ENCODE peak calls at places on chromosomes 5 and 9, in eight cellular contexts. T, K, D, O, Y, J, V and Q are unnamed samples. For H3K4me1, the result is how much of the 10 kb centered on the place peaks cover.

GRCh38 chr5:31605920-31606319 is 33.0 kb upstream of the PDZD2 start:
- DNase-seq in T (no peak), K (no peak), D (no peak), O (no peak), Y (no peak), J (no peak), V (no peak), Q (no peak)

GRCh38 chr5:126544087-126544740 is 50.8 kb downstream of the ALDH7A1 start:
- DNase-seq in T (peak), K (peak), D (peak), O (peak), Y (peak), J (peak), V (peak), Q (peak)

GRCh38 chr9:113299800-113300292 is 3.3 kb downstream of the RNF183 start:
- DNase-seq in T (no peak), K (no peak), D (no peak), O (peak), Y (peak), J (no peak), V (no peak), Q (no peak)

GRCh38 chr5:104247260-104247659 is 684.7 kb upstream of the NUDT12 start:
- DNase-seq in T (no peak), K (no peak), D (peak), O (no peak), Y (no peak), J (no peak), V (no peak), Q (no peak)

GRCh38 chr9:130638278-130639118 is 25.9 kb upstream of the PRDM12 start:
- DNase-seq in T (no peak), K (no peak), D (no peak), O (no peak), Y (no peak), J (no peak), V (no peak), Q (peak)

GRCh38 chr5:54547711-54548250 is 30.2 kb downstream of the SNX18 start:
- DNase-seq in T (peak), K (peak), D (no peak), O (no peak), Y (peak), J (no peak), V (peak), Q (no peak)

GRCh38 chr9:130938652-130939404 is at the start of gene FIBCD1:
- DNase-seq in T (peak), K (peak), D (peak), O (peak), Y (peak), J (no peak), V (peak), Q (peak)

GRCh38 chr5:143600396-143601075 is 197.1 kb upstream of the NR3C1 start:
- DNase-seq in T (peak), K (peak), D (peak), O (no peak), Y (peak), J (no peak), V (no peak), Q (no peak)

GRCh38 chr9:13110766-13111400 is 168.6 kb downstream of the MPDZ start:
- DNase-seq in T (peak), K (no peak), D (no peak), O (no peak), Y (peak), J (no peak), V (no peak), Q (no peak)

DNA sequence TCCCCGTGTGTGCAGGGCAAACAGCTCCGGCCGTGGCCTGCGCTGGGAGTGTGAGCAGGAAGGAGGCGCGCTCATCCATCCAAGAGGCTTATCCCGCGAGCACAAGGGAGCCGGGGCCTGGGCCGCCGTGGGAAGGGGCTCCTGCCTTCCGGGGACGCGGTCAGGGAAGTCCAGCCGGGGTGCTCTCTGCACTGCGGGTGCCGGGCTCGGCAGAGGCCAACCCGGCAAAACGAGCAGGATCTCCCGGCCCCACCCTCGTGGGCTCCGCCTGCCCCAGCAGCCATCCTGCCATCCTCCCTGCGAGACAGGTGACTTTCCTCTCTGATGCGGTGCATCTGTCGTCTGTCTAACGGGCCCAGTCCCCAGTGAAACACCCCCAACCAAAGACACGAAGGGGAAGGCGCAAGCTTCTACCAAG is 244.2 kb downstream of the AUH start:
- DNase-seq in T (no peak), K (no peak), D (no peak), O (no peak), Y (no peak), J (no peak), V (no peak), Q (no peak)
- H3K9ac ChIP-seq in T (peak), K (no peak), D (no peak), O (no peak), Y (no peak), J (no peak), V (no peak), Q (no peak)

GRCh38 chr5:151139646-151140045 is 17.9 kb downstream of the ANXA6 start:
- DNase-seq in T (no peak), K (no peak), D (no peak), O (no peak), Y (no peak), J (no peak), V (no peak), Q (no peak)

GRCh38 chr5:151139015-151139414 is 18.6 kb downstream of the ANXA6 start:
- DNase-seq in T (no peak), K (no peak), D (no peak), O (no peak), Y (no peak), J (no peak), V (no peak), Q (no peak)

GRCh38 chr5:151140686-151141459 is 16.7 kb downstream of the ANXA6 start:
- DNase-seq in T (no peak), K (no peak), D (no peak), O (no peak), Y (no peak), J (peak), V (no peak), Q (no peak)

GRCh38 chr5:151142933-151143332 is 14.6 kb downstream of the ANXA6 start:
- DNase-seq in T (no peak), K (no peak), D (no peak), O (no peak), Y (no peak), J (no peak), V (no peak), Q (no peak)

GRCh38 chr5:151141535-151141934 is 16.0 kb downstream of the ANXA6 start:
- DNase-seq in T (no peak), K (peak), D (peak), O (no peak), Y (peak), J (peak), V (no peak), Q (peak)
- H3K4me1 ChIP-seq in T (under half), K (under half), D (under half), O (under half), Y (under half), J (half or more), V (under half), Q (under half)

DNA sequence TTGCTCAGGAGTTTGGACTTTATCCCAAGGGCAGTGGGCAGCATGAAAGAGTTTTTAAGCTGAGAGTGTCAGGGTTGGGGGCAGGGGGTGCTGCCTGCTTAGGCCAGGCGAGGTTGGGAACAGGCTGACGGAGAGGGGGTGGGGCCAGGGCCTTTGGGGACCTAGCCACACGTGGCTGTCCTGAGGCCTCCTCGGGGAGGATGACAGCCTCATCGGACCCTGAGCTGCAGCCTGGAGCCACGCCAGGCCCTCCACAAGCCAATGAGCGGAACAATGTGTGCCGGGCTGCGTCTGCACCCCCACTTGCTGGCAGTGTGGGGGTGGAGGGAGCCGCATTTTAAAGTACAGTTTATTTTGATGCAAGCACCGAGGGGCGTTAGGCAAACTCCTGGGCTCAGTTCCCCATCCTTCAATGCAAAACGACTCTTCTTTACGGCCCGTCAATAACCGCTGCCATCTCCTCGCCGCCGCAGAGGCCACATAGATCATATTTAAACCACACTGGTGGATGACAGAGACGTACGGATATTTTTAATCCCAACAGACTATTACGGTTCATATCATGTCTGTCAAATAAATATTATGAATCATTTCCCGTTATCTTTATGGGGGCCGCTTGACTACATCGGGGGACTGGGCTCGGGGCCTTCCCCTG is 5.2 kb upstream of the RXRA start:
- DNase-seq in T (no peak), K (no peak), D (no peak), O (no peak), Y (no peak), J (no peak), V (no peak), Q (peak)
- H3K9ac ChIP-seq in T (no peak), K (no peak), D (no peak), O (no peak), Y (no peak), J (no peak), V (no peak), Q (no peak)

DNA sequence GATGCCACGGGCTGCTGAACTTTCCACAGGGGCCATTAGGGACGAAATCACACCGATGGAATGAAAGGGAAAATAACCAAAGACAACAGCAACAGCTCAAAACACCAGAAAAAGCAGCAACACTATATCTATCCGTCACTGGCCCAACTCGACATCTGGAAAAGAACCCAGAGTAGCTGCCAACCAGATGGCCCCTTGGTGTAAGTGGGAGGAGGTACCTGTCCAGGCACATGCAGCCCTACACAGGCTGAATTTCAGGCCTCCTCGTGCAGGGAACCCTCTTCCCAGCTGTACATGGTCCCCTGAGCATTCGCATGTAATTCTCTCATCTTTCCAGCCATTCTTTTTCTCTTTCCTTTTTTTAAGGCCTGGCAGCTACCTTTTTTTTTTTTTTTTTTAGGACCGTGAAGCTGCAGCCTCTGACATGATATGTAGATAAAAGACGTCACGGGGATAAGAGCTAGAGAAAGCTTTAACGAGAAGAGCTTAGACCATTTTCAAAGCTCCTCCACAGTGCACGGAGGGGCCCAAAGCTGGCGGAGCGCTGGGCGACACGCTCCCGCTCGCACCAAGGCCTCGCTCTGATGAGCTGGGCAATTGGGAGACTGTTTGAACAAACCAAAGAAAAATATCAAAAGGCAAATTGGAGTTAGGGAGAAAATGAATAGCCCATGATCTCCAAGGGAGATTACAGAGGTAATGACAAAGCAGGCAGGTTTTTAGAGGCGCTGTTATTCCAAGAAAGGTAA is 179.2 kb downstream of the SREK1 start:
- DNase-seq in T (no peak), K (no peak), D (no peak), O (no peak), Y (no peak), J (no peak), V (no peak), Q (no peak)
- H3K4me1 ChIP-seq in T (under half), K (under half), D (under half), O (under half), Y (under half), J (under half), V (under half), Q (under half)

GRCh38 chr5:134945041-134945440 is 22.7 kb upstream of the CATSPER3 start:
- DNase-seq in T (no peak), K (peak), D (no peak), O (no peak), Y (peak), J (no peak), V (no peak), Q (peak)
- H3K9ac ChIP-seq in T (no peak), K (no peak), D (no peak), O (no peak), Y (no peak), J (no peak), V (no peak), Q (no peak)

GRCh38 chr9:126376311-126376902 is 49.8 kb downstream of the MVB12B start:
- DNase-seq in T (no peak), K (no peak), D (peak), O (no peak), Y (no peak), J (peak), V (no peak), Q (peak)
- H3K4me1 ChIP-seq in T (under half), K (under half), D (under half), O (under half), Y (under half), J (under half), V (half or more), Q (half or more)

GRCh38 chr9:96169901-96170300 is 132.1 kb downstream of the HSD17B3 start:
- DNase-seq in T (peak), K (no peak), D (no peak), O (no peak), Y (no peak), J (no peak), V (no peak), Q (peak)
- H3K9ac ChIP-seq in T (no peak), K (no peak), D (no peak), O (no peak), Y (no peak), J (no peak), V (no peak), Q (no peak)

GRCh38 chr9:680106-680505 is 161.4 kb upstream of the DMRT1 start:
- DNase-seq in T (no peak), K (no peak), D (no peak), O (peak), Y (no peak), J (no peak), V (peak), Q (no peak)

GRCh38 chr9:676780-677458 is 164.6 kb upstream of the DMRT1 start:
- DNase-seq in T (no peak), K (no peak), D (no peak), O (no peak), Y (no peak), J (no peak), V (peak), Q (no peak)

GRCh38 chr9:675697-676370 is 165.7 kb upstream of the DMRT1 start:
- DNase-seq in T (no peak), K (no peak), D (no peak), O (no peak), Y (no peak), J (no peak), V (no peak), Q (no peak)

GRCh38 chr9:679462-679861 is 162.0 kb upstream of the DMRT1 start:
- DNase-seq in T (no peak), K (no peak), D (no peak), O (no peak), Y (no peak), J (no peak), V (no peak), Q (no peak)

DNA sequence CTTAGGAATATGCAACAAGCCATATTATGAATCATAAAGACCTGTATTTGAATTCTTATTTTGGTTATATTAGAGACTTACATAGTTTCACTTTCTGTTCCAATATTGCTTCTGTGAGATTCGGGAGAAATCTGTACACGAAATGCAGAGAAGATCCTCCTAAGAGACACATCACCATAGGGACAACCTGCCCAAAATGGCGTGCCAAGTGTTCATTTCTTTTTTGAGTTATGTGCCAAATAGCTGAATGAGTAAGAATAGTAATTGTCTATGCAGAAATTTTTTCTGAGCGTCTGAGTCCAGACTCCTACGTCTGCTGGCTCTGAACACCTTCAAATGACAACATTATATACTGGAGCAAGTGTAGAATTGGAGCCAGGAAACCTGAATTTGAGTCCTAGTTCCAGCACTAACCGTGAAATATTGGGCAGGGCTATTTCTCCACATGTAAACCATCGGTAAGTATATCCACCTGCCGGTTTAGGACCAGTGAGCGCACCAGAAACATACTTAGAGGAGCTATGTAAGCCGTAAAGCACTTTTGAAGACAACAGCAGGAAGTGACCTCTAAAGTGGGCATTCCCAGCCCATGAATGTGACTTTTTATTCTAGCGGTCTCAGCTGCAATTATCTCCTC is 163.9 kb upstream of the DMRT1 start:
- DNase-seq in T (peak), K (no peak), D (no peak), O (peak), Y (peak), J (peak), V (no peak), Q (no peak)
- H3K4me1 ChIP-seq in T (under half), K (under half), D (under half), O (under half), Y (under half), J (under half), V (under half), Q (under half)

DNA sequence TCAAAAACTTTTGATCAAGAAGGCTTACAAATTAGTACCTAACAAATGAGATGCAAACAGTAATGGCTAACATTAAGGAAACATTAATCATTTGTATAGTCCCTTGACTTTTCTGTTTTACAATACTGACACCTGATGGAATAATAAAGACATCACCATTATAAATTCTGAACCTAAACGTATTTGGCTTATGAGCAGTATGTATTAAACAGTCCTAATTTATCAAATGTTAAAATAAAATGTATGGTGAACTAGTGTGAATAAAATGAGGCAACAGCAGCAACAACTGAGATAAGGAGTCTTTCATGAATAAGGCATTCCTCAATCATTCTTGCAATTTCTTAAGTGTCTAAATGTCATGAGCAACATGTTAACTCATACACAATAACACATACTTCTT is 6.0 kb downstream of the PUM3 start:
- DNase-seq in T (peak), K (peak), D (no peak), O (peak), Y (peak), J (no peak), V (no peak), Q (no peak)
- H3K9ac ChIP-seq in T (no peak), K (no peak), D (no peak), O (no peak), Y (peak), J (no peak), V (no peak), Q (no peak)